ENCODE peak calls at places on chromosome 4, in eight cellular contexts. G, R, N, A, Q, D, U and T are unnamed samples.

GRCh38 chr4:3645711-3646221 is 113.5 kb upstream of the LRPAP1 start:
- DNase-seq in Q (no peak), G (no peak), A (no peak), D (no peak), N (peak), R (no peak), U (no peak), T (no peak)

GRCh38 chr4:1200425-1201035 is 28.1 kb upstream of the SPON2 start:
- DNase-seq in R (no peak), G (no peak), D (no peak), A (no peak), N (peak), Q (no peak), U (no peak), T (peak)

GRCh38 chr4:140097572-140097971 is 56.4 kb downstream of the MAML3 start:
- DNase-seq in D (no peak), R (no peak), U (no peak), G (no peak), A (no peak), N (no peak), Q (no peak), T (no peak)

GRCh38 chr4:27381806-27382205 is 521.2 kb downstream of the STIM2 start:
- DNase-seq in G (no peak), R (no peak), N (no peak), U (peak), A (no peak), D (no peak), Q (no peak), T (no peak)

GRCh38 chr4:183571350-183572076 is 66.7 kb downstream of the ING2 start:
- DNase-seq in A (no peak), N (no peak), Q (no peak), D (no peak), U (peak), G (no peak), R (no peak), T (no peak)

GRCh38 chr4:137621056-137621455 is 88.8 kb upstream of the PCDH18 start:
- DNase-seq in N (no peak), U (peak), Q (no peak), A (no peak), G (no peak), D (no peak), R (no peak), T (no peak)

GRCh38 chr4:2923141-2923551 is 40.1 kb downstream of the NOP14 start:
- DNase-seq in D (no peak), G (no peak), U (no peak), N (no peak), A (no peak), Q (no peak), R (no peak), T (no peak)

GRCh38 chr4:103754844-103755243 is 35.1 kb upstream of the TACR3 start:
- DNase-seq in U (peak), N (no peak), G (no peak), D (no peak), R (no peak), Q (no peak), A (no peak), T (no peak)

GRCh38 chr4:130511776-130512175 is 1415.8 kb downstream of the C4orf33 start:
- DNase-seq in U (no peak), D (no peak), R (no peak), G (no peak), N (no peak), A (no peak), Q (no peak), T (no peak)

GRCh38 chr4:27013012-27013411 is 152.4 kb downstream of the STIM2 start:
- DNase-seq in A (no peak), U (no peak), Q (no peak), R (no peak), N (no peak), D (no peak), G (no peak), T (no peak)